ENCODE peak calls at places on chromosomes 11 and 22, in eight cellular contexts. One of them, this sample, is unnamed.

GRCh38 chr11:1049431-1049891 is 12.9 kb upstream of the MUC6 start:
- DNase-seq in stomach: peak; percentile 71
- DNase-seq in spleen: peak; percentile 90
- DNase-seq in HCT116: no peak
- DNase-seq in A673: no peak
- DNase-seq in fibroblast of lung: no peak
- DNase-seq in GM06990: no peak
- DNase-seq in pancreas: peak; percentile 55
- DNase-seq in this sample: no peak

GRCh38 chr11:8263109-8263768 is 439 bp downstream of the LMO1 start:
- DNase-seq in stomach: no peak
- DNase-seq in spleen: peak; percentile 76
- DNase-seq in HCT116: no peak
- DNase-seq in A673: no peak
- DNase-seq in fibroblast of lung: peak; percentile 25
- DNase-seq in GM06990: no peak
- DNase-seq in pancreas: no peak
- DNase-seq in this sample: no peak

GRCh38 chr11:76810151-76810853 is 27.1 kb downstream of the TSKU start:
- DNase-seq in stomach: no peak
- DNase-seq in spleen: peak; percentile 65
- DNase-seq in HCT116: peak; percentile 15
- DNase-seq in A673: peak; percentile 43
- DNase-seq in fibroblast of lung: peak; percentile 54
- DNase-seq in GM06990: peak; percentile 50
- DNase-seq in pancreas: no peak
- DNase-seq in this sample: peak; percentile 53

GRCh38 chr11:441418-442274 is at the start of gene ANO9:
- DNase-seq in stomach: peak; percentile 81
- DNase-seq in spleen: peak; percentile 89
- DNase-seq in HCT116: no peak
- DNase-seq in A673: no peak
- DNase-seq in fibroblast of lung: no peak
- DNase-seq in GM06990: peak; percentile 68
- DNase-seq in pancreas: peak; percentile 85
- DNase-seq in this sample: no peak

GRCh38 chr11:8247312-8247711 is 16.4 kb downstream of the LMO1 start:
- DNase-seq in stomach: peak; percentile 53
- DNase-seq in spleen: peak; percentile 76
- DNase-seq in HCT116: no peak
- DNase-seq in A673: no peak
- DNase-seq in fibroblast of lung: no peak
- DNase-seq in GM06990: no peak
- DNase-seq in pancreas: peak; percentile 57
- DNase-seq in this sample: peak; percentile 35

GRCh38 chr11:134830312-134830711 is 418.3 kb upstream of the B3GAT1 start:
- DNase-seq in stomach: no peak
- DNase-seq in spleen: no peak
- DNase-seq in HCT116: no peak
- DNase-seq in A673: no peak
- DNase-seq in fibroblast of lung: no peak
- DNase-seq in GM06990: no peak
- DNase-seq in pancreas: no peak
- DNase-seq in this sample: no peak

GRCh38 chr11:104332110-104332509 is 168.2 kb upstream of the PDGFD start:
- DNase-seq in stomach: peak; percentile 32
- DNase-seq in spleen: no peak
- DNase-seq in HCT116: peak; percentile 32
- DNase-seq in A673: peak; percentile 41
- DNase-seq in fibroblast of lung: no peak
- DNase-seq in GM06990: no peak
- DNase-seq in pancreas: peak; percentile 21
- DNase-seq in this sample: peak; percentile 36

GRCh38 chr11:43941257-43941879 is 1.1 kb upstream of the C11orf96 start:
- DNase-seq in stomach: no peak
- DNase-seq in spleen: no peak
- DNase-seq in HCT116: no peak
- DNase-seq in A673: peak; percentile 66
- DNase-seq in fibroblast of lung: peak; percentile 72
- DNase-seq in GM06990: no peak
- DNase-seq in pancreas: no peak
- DNase-seq in this sample: no peak

GRCh38 chr11:80146231-80146630 is 705.4 kb upstream of the TENM4 start:
- DNase-seq in stomach: no peak
- DNase-seq in spleen: no peak
- DNase-seq in HCT116: no peak
- DNase-seq in A673: no peak
- DNase-seq in fibroblast of lung: no peak
- DNase-seq in GM06990: no peak
- DNase-seq in pancreas: no peak
- DNase-seq in this sample: no peak

GRCh38 chr22:46726066-46726985 is 11.7 kb downstream of the CERK start:
- DNase-seq in stomach: no peak
- DNase-seq in spleen: no peak
- DNase-seq in HCT116: no peak
- DNase-seq in A673: no peak
- DNase-seq in fibroblast of lung: no peak
- DNase-seq in GM06990: no peak
- DNase-seq in pancreas: peak; percentile 68
- DNase-seq in this sample: no peak

GRCh38 chr11:98307827-98308491 is 712.8 kb upstream of the CNTN5 start:
- DNase-seq in stomach: no peak
- DNase-seq in spleen: no peak
- DNase-seq in HCT116: no peak
- DNase-seq in A673: no peak
- DNase-seq in fibroblast of lung: no peak
- DNase-seq in GM06990: no peak
- DNase-seq in pancreas: no peak
- DNase-seq in this sample: no peak

GRCh38 chr22:23750744-23751440 is at the start of gene ZNF70:
- DNase-seq in stomach: peak; percentile 95
- DNase-seq in spleen: peak; percentile 98
- DNase-seq in HCT116: peak; percentile 69
- DNase-seq in A673: peak; percentile 93
- DNase-seq in fibroblast of lung: peak; percentile 76
- DNase-seq in GM06990: peak; percentile 89
- DNase-seq in pancreas: peak; percentile 95
- DNase-seq in this sample: peak; percentile 88
- TF ChIP-seq CTCF in stomach: no peak
- TF ChIP-seq CTCF in spleen: no peak
- TF ChIP-seq CTCF in HCT116: no peak
- TF ChIP-seq CTCF in A673: peak; percentile 44
- TF ChIP-seq CTCF in fibroblast of lung: no peak
- TF ChIP-seq CTCF in GM06990: peak; percentile 27
- TF ChIP-seq CTCF in pancreas: peak; percentile 8
- TF ChIP-seq CTCF in this sample: peak; percentile 25

DNA sequence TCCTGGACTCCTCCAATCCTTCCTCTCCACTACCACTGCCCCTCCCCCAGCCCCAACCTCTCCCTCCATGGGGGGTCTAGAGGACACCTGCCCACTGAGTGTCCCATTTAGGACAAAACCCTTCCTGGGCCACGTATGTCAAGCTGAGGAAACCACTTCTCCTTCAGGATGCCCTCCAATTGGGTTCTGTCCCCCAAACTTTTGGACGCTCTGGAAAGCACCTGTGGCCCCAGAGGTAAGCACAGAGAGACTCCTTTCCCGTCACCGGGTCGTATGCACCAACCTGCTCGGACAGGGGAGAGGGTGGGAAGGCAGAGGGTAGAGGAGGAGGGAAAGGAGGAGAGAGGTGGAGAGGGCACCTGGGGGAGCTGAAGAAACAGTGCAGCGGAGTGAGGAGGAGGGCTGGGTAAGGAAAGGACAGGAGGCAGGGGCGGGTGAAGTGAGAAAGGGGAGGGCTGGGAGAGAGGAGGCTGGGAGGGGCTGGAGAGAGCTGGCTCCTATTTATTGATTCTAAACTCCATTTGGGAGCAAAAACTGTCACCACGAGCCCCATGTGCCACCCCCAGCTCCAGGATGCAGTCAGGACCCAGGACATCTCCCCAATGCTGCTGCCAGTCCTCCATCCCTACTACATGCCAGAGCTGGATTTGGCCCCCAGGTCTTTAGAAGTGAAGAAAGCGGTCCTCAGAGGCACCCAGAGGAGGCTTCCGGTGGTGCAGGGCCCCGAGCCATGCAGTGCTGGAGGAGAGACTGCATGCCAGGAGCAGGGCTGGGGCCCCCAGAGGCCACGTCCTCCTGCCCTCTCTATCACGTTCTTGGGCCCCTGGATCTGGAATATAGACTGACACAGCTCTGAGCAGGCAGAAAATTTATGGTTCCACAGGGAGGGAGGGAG is 53.6 kb downstream of the SLC22A12 start:
- DNase-seq in stomach: no peak
- DNase-seq in spleen: no peak
- DNase-seq in HCT116: no peak
- DNase-seq in A673: no peak
- DNase-seq in fibroblast of lung: no peak
- DNase-seq in GM06990: no peak
- DNase-seq in pancreas: no peak
- DNase-seq in this sample: peak; percentile 69
- H3K4me3 ChIP-seq in stomach: no peak overlapping the region
- H3K4me3 ChIP-seq in spleen: no peak overlapping the region
- H3K4me3 ChIP-seq in HCT116: no peak overlapping the region
- H3K4me3 ChIP-seq in A673: no peak overlapping the region
- H3K4me3 ChIP-seq in fibroblast of lung: no peak overlapping the region
- H3K4me3 ChIP-seq in GM06990: no peak overlapping the region
- H3K4me3 ChIP-seq in pancreas: no peak overlapping the region
- H3K4me3 ChIP-seq in this sample: no peak overlapping the region

DNA sequence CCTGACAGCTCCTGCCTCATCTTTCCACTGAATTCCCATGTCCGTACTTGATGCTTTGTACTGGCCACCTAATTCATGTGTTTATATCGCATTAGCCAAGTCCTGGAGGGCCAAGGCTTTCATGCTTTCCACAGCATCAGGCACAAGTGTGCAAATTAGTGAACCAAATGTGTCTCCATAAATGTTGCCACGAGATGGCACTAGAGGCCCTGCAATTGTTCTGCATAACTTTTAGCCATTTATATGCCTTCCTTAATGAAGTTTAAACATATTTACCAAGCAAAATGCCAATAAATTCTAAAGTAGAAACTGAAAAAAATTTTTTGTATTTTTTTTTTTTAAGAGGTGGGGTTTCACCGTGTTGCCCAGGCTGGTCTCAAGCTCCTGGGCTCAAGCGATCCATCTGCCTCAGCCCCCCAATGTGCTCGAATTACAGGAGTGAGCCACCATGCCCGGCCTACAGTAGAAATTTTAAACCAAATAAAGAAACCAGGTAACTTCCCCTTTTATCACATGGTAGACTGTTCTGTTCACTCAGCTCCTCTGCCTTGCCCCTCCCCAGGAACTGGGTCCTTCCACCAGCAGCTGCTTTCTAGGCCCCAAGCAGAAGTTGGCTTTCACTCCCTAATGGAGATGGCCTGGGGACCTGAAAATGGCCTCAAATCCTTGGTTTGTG is 20.8 kb upstream of the IL18BP start:
- DNase-seq in stomach: peak; percentile 51
- DNase-seq in spleen: no peak
- DNase-seq in HCT116: peak; percentile 15
- DNase-seq in A673: peak; percentile 74
- DNase-seq in fibroblast of lung: peak; percentile 65
- DNase-seq in GM06990: no peak
- DNase-seq in pancreas: no peak
- DNase-seq in this sample: peak; percentile 78
- TF ChIP-seq CTCF in stomach: peak; percentile 67
- TF ChIP-seq CTCF in spleen: peak; percentile 73
- TF ChIP-seq CTCF in HCT116: peak; percentile 59
- TF ChIP-seq CTCF in A673: peak; percentile 90
- TF ChIP-seq CTCF in fibroblast of lung: peak; percentile 78
- TF ChIP-seq CTCF in GM06990: peak; percentile 54
- TF ChIP-seq CTCF in pancreas: peak; percentile 47
- TF ChIP-seq CTCF in this sample: peak; percentile 73

GRCh38 chr22:17337639-17338038 is 31.6 kb upstream of the CECR2 start:
- DNase-seq in stomach: no peak
- DNase-seq in spleen: no peak
- DNase-seq in HCT116: no peak
- DNase-seq in A673: no peak
- DNase-seq in fibroblast of lung: no peak
- DNase-seq in GM06990: no peak
- DNase-seq in pancreas: no peak
- DNase-seq in this sample: no peak
- H3K4me3 ChIP-seq in stomach: no peak overlapping the region
- H3K4me3 ChIP-seq in spleen: no peak overlapping the region
- H3K4me3 ChIP-seq in HCT116: no peak overlapping the region
- H3K4me3 ChIP-seq in A673: no peak overlapping the region
- H3K4me3 ChIP-seq in fibroblast of lung: no peak overlapping the region
- H3K4me3 ChIP-seq in GM06990: no peak overlapping the region
- H3K4me3 ChIP-seq in pancreas: no peak overlapping the region
- H3K4me3 ChIP-seq in this sample: no peak overlapping the region

GRCh38 chr11:117426297-117426685 is 98.6 kb downstream of the CEP164 start:
- DNase-seq in stomach: peak; percentile 60
- DNase-seq in spleen: peak; percentile 86
- DNase-seq in HCT116: peak; percentile 21
- DNase-seq in A673: peak; percentile 73
- DNase-seq in fibroblast of lung: peak; percentile 39
- DNase-seq in GM06990: no peak
- DNase-seq in pancreas: peak; percentile 75
- DNase-seq in this sample: peak; percentile 57
- TF ChIP-seq CTCF in stomach: peak; percentile 91
- TF ChIP-seq CTCF in spleen: peak; percentile 86
- TF ChIP-seq CTCF in HCT116: peak; percentile 79
- TF ChIP-seq CTCF in A673: peak; percentile 100
- TF ChIP-seq CTCF in fibroblast of lung: peak; percentile 93
- TF ChIP-seq CTCF in GM06990: peak; percentile 99
- TF ChIP-seq CTCF in pancreas: peak; percentile 76
- TF ChIP-seq CTCF in this sample: peak; percentile 98

GRCh38 chr22:27800250-27801131 is 1.1 kb downstream of the MN1 start:
- DNase-seq in stomach: no peak
- DNase-seq in spleen: no peak
- DNase-seq in HCT116: no peak
- DNase-seq in A673: peak; percentile 35
- DNase-seq in fibroblast of lung: no peak
- DNase-seq in GM06990: no peak
- DNase-seq in pancreas: no peak
- DNase-seq in this sample: no peak

GRCh38 chr22:27798526-27799333 is 2.8 kb downstream of the MN1 start:
- DNase-seq in stomach: no peak
- DNase-seq in spleen: no peak
- DNase-seq in HCT116: no peak
- DNase-seq in A673: no peak
- DNase-seq in fibroblast of lung: no peak
- DNase-seq in GM06990: no peak
- DNase-seq in pancreas: no peak
- DNase-seq in this sample: no peak

GRCh38 chr22:27801197-27801615 is 350 bp downstream of the MN1 start:
- DNase-seq in stomach: peak; percentile 33
- DNase-seq in spleen: no peak
- DNase-seq in HCT116: no peak
- DNase-seq in A673: peak; percentile 64
- DNase-seq in fibroblast of lung: no peak
- DNase-seq in GM06990: no peak
- DNase-seq in pancreas: no peak
- DNase-seq in this sample: no peak

GRCh38 chr22:27797793-27798525 is 3.6 kb downstream of the MN1 start:
- DNase-seq in stomach: no peak
- DNase-seq in spleen: no peak
- DNase-seq in HCT116: no peak
- DNase-seq in A673: no peak
- DNase-seq in fibroblast of lung: no peak
- DNase-seq in GM06990: no peak
- DNase-seq in pancreas: no peak
- DNase-seq in this sample: no peak

GRCh38 chr22:27799334-27800249 is 2.0 kb downstream of the MN1 start:
- DNase-seq in stomach: peak; percentile 38
- DNase-seq in spleen: no peak
- DNase-seq in HCT116: no peak
- DNase-seq in A673: no peak
- DNase-seq in fibroblast of lung: no peak
- DNase-seq in GM06990: no peak
- DNase-seq in pancreas: no peak
- DNase-seq in this sample: no peak
- H3K4me3 ChIP-seq in stomach: peak overlapping the region; percentile 94
- H3K4me3 ChIP-seq in spleen: peak overlapping the region; percentile 76
- H3K4me3 ChIP-seq in HCT116: no peak overlapping the region
- H3K4me3 ChIP-seq in A673: peak overlapping the region; percentile 94
- H3K4me3 ChIP-seq in fibroblast of lung: peak overlapping the region; percentile 73
- H3K4me3 ChIP-seq in GM06990: no peak overlapping the region
- H3K4me3 ChIP-seq in pancreas: peak overlapping the region; percentile 57
- H3K4me3 ChIP-seq in this sample: no peak overlapping the region